ENCODE peak calls at places on chromosomes 5 and 9, in four cellular contexts. A is coronary artery, I is A549, Q is heart left ventricle. K is an unnamed sample.
A peak's percentile ranks its signal among the peaks of the same experiment; 100 is the strongest.

GRCh38 chr9:10835791-10836463 is 223.1 kb upstream of the PTPRD start:
- DNase-seq in A (no peak), I (no peak), Q (no peak), K (no peak)

GRCh38 chr5:65818592-65818991 is 96.6 kb downstream of the NLN start:
- DNase-seq in A (no peak), I (no peak), Q (no peak), K (no peak)

GRCh38 chr9:114525505-114525904 is 20.2 kb upstream of the WHRN start:
- DNase-seq in A (no peak), I (peak; percentile 57), Q (no peak), K (no peak)

GRCh38 chr5:80761176-80761575 is 106.4 kb upstream of the DHFR start:
- DNase-seq in A (no peak), I (no peak), Q (no peak), K (no peak)

GRCh38 chr9:16039988-16040761 is 487.3 kb downstream of the CCDC171 start:
- DNase-seq in A (no peak), I (no peak), Q (no peak), K (no peak)

GRCh38 chr9:79895232-79895631 is 323.5 kb downstream of the TLE4 start:
- DNase-seq in A (no peak), I (no peak), Q (no peak), K (no peak)

GRCh38 chr5:141963706-141964105 is 5.2 kb upstream of the RNF14 start:
- DNase-seq in A (no peak), I (no peak), Q (no peak), K (no peak)

GRCh38 chr5:139392678-139393496 is 2.0 kb downstream of the PROB1 start:
- DNase-seq in A (no peak), I (peak; percentile 92), Q (peak; percentile 86), K (no peak)

GRCh38 chr5:117455236-117456233 is 880.9 kb upstream of the SEMA6A start:
- DNase-seq in A (no peak), I (no peak), Q (peak; percentile 38), K (no peak)

GRCh38 chr9:132591751-132592314 is 9.4 kb downstream of the BARHL1 start:
- DNase-seq in A (no peak), I (no peak), Q (no peak), K (no peak)

GRCh38 chr5:154166901-154167791 is 23.4 kb upstream of the GALNT10 start:
- DNase-seq in A (no peak), I (no peak), Q (no peak), K (no peak)

GRCh38 chr5:7494446-7495132 is 98.7 kb downstream of the ADCY2 start:
- DNase-seq in A (no peak), I (no peak), Q (no peak), K (no peak)

GRCh38 chr5:20340123-20340522 is 352.1 kb upstream of the CDH18 start:
- DNase-seq in A (no peak), I (no peak), Q (no peak), K (no peak)

GRCh38 chr9:121675969-121676822 is 24.8 kb downstream of the DAB2IP start:
- DNase-seq in A (no peak), I (no peak), Q (peak; percentile 64), K (no peak)

GRCh38 chr5:139639619-139640431 is 8.3 kb upstream of the CXXC5 start:
- DNase-seq in A (no peak), I (no peak), Q (peak; percentile 62), K (no peak)

GRCh38 chr5:113800686-113801085 is 287.2 kb downstream of the YTHDC2 start:
- DNase-seq in A (no peak), I (no peak), Q (no peak), K (no peak)

GRCh38 chr9:92290785-92291429 is 2.6 kb downstream of the IARS1 start:
- DNase-seq in A (no peak), I (no peak), Q (no peak), K (no peak)
- H3K4me3 ChIP-seq in A (no peak overlapping the region), I (peak overlapping the region; percentile 73), Q (no peak overlapping the region), K (no peak overlapping the region)

GRCh38 chr9:13446935-13447334 is 167.4 kb upstream of the MPDZ start:
- DNase-seq in A (no peak), I (no peak), Q (no peak), K (no peak)
- TF ChIP-seq CTCF in A (no peak), I (peak; percentile 29), Q (peak; percentile 35), K (no peak)

GRCh38 chr5:43063731-43064171 is 23.6 kb upstream of the ANXA2R start:
- DNase-seq in A (no peak), I (no peak), Q (no peak), K (no peak)
- H3K4me3 ChIP-seq in A (no peak overlapping the region), I (peak overlapping the region; percentile 57), Q (no peak overlapping the region), K (peak overlapping the region; percentile 90)

DNA sequence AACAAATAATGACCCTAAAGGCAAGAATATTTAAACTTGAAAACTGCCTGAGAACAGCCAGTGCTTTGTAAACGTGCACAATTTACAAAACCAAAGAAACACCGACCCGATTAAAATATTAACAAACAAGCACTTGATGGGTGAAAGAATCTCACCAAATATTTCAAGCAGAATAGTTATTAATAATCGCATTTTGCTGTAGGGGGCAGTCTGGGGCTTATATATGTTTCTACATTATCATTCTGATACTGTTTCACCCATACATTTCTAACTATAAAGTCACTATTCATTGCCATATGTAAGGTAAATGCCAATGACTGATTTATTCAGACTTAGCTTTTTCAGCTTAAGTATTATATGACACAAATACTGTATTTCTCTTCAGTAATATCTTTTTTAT is 37.7 kb downstream of the UBAP2 start:
- DNase-seq in A (no peak), I (peak; percentile 27), Q (no peak), K (no peak)
- TF ChIP-seq CTCF in A (no peak), I (peak; percentile 52), Q (peak; percentile 40), K (peak; percentile 31)

GRCh38 chr5:173240091-173241050 is 5.4 kb upstream of the NKX2-5 start:
- DNase-seq in A (no peak), I (no peak), Q (no peak), K (no peak)
- H3K4me3 ChIP-seq in A (no peak overlapping the region), I (no peak overlapping the region), Q (peak overlapping the region; percentile 9), K (no peak overlapping the region)

DNA sequence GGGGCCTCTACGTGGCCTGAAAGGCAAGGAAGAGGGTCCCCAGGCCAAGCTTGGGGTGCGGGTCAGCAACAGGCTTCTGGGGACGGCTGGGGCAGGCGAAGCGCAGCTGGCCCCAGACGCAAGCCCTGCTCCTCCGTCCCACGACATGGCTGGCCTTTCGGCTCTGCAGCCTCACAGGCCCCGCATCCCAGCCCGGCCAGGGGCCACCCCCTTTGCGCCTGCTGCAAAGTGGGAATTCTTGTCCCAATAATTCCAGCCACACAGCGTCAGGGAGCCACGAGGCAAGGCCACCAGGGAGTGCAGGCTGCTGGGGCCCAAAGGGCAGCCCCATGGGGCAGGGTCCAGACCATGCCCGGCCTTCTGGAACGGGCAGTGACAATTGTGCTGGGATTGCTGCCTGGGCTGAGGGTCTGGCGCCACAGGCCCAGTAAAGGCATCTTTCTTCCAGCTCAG is 1.1 kb upstream of the ENTPD2 start:
- DNase-seq in A (no peak), I (no peak), Q (no peak), K (no peak)
- TF ChIP-seq CTCF in A (no peak), I (no peak), Q (no peak), K (no peak)

GRCh38 chr9:5435912-5436311 is 1.8 kb downstream of the PLGRKT start:
- DNase-seq in A (no peak), I (no peak), Q (no peak), K (no peak)
- H3K4me3 ChIP-seq in A (no peak overlapping the region), I (no peak overlapping the region), Q (no peak overlapping the region), K (no peak overlapping the region)